ENCODE peak calls at places on chromosomes 2 and 18, in nine cellular contexts. Q is NCI-H748 treated with DMSO at 0.1 percent for 48 hours, E is hippocampal formation, B is GM13977, T is brain microvascular endothelial cell, Y is right atrium auricular region, M is Kasumi-1, H is coronary artery, P is iris pigment epithelial cell. X is an unnamed sample.

GRCh38 chr2:213015387-213016165 is 135.8 kb downstream of the IKZF2 start:
- DNase-seq in M (no peak), B (peak), H (no peak), P (no peak), Q (no peak), E (no peak), Y (no peak), T (no peak), X (no peak)

GRCh38 chr2:65325066-65325465 is 97.4 kb downstream of the ACTR2 start:
- DNase-seq in Y (no peak), E (no peak), Q (no peak), T (no peak), B (no peak), H (no peak), M (no peak), P (no peak), X (no peak)

GRCh38 chr2:239204876-239205468 is 195.8 kb downstream of the HDAC4 start:
- DNase-seq in P (no peak), M (no peak), B (no peak), E (no peak), Q (no peak), T (no peak), Y (no peak), H (no peak), X (no peak)

GRCh38 chr2:119483395-119483753 is 40.9 kb downstream of the SCTR start:
- DNase-seq in Y (peak), M (no peak), Q (no peak), E (no peak), B (no peak), P (no peak), T (no peak), H (no peak), X (no peak)

GRCh38 chr2:202038471-202039277 is 5.0 kb downstream of the FZD7 start:
- DNase-seq in P (peak), B (no peak), T (peak), Q (no peak), M (no peak), E (no peak), H (no peak), Y (no peak), X (peak)

GRCh38 chr2:241135737-241136136 is 13.5 kb downstream of the PASK start:
- DNase-seq in Q (no peak), B (no peak), E (no peak), M (no peak), P (no peak), Y (no peak), H (no peak), T (no peak), X (no peak)

GRCh38 chr2:219125225-219125885 is 35.3 kb downstream of the NHEJ1 start:
- DNase-seq in E (no peak), T (peak), Y (peak), M (no peak), Q (no peak), B (no peak), H (no peak), P (peak), X (peak)

GRCh38 chr18:8366656-8367055 is 242.6 kb upstream of the RAB12 start:
- DNase-seq in H (no peak), Q (no peak), E (no peak), P (no peak), Y (no peak), T (no peak), M (no peak), B (no peak), X (no peak)

GRCh38 chr2:190720691-190721090 is 71.8 kb downstream of the NAB1 start:
- DNase-seq in H (no peak), B (no peak), Y (no peak), T (no peak), M (no peak), P (no peak), E (no peak), Q (no peak), X (no peak)

GRCh38 chr2:11753452-11753885 is 7.0 kb downstream of the LPIN1 start:
- DNase-seq in P (no peak), H (no peak), Y (no peak), E (no peak), T (no peak), M (peak), B (peak), Q (peak), X (no peak)

GRCh38 chr2:37349376-37349775 is 4.9 kb downstream of the QPCT start:
- DNase-seq in E (no peak), T (no peak), H (no peak), Y (no peak), M (no peak), B (no peak), P (no peak), Q (peak), X (no peak)

GRCh38 chr18:8942909-8943545 is 159.5 kb upstream of the NDUFV2 start:
- DNase-seq in H (no peak), M (no peak), P (no peak), Y (no peak), Q (no peak), B (no peak), E (no peak), T (no peak), X (no peak)

GRCh38 chr2:75586971-75587370 is 26.2 kb upstream of the EVA1A start:
- DNase-seq in H (no peak), M (no peak), T (no peak), Q (no peak), E (no peak), B (no peak), P (no peak), Y (no peak), X (no peak)

GRCh38 chr2:170822885-170823799 is 6.5 kb downstream of the GAD1 start:
- DNase-seq in E (no peak), Y (no peak), M (peak), H (no peak), P (no peak), B (no peak), T (no peak), Q (no peak), X (peak)

GRCh38 chr2:206275274-206276160 is 1.1 kb downstream of the ZDBF2 start:
- DNase-seq in T (peak), E (no peak), H (no peak), Y (no peak), Q (no peak), B (peak), M (no peak), P (peak), X (peak)

GRCh38 chr2:150599889-150600288 is 112.4 kb upstream of the RND3 start:
- DNase-seq in M (peak), E (no peak), H (no peak), T (no peak), P (no peak), Q (no peak), B (no peak), Y (no peak), X (no peak)

GRCh38 chr2:152532241-152532640 is 185.0 kb downstream of the PRPF40A start:
- DNase-seq in P (no peak), Q (no peak), E (no peak), B (no peak), T (no peak), M (no peak), H (no peak), Y (no peak), X (no peak)

GRCh38 chr2:106816974-106817373 is 69.0 kb downstream of the ST6GAL2 start:
- DNase-seq in Q (no peak), B (no peak), T (no peak), E (peak), Y (no peak), M (no peak), P (no peak), H (peak), X (no peak)

GRCh38 chr2:178641498-178641897 is 161.2 kb downstream of the PLEKHA3 start:
- DNase-seq in Q (no peak), B (no peak), Y (no peak), M (no peak), H (no peak), T (no peak), P (no peak), E (no peak), X (no peak)

GRCh38 chr18:8260319-8260718 is 348.9 kb upstream of the RAB12 start:
- DNase-seq in M (no peak), T (no peak), H (no peak), Y (no peak), Q (no peak), E (no peak), P (peak), B (no peak), X (no peak)

GRCh38 chr2:42378415-42378814 is 17.4 kb upstream of the COX7A2L start:
- DNase-seq in Q (no peak), B (no peak), H (no peak), Y (no peak), T (no peak), E (no peak), M (no peak), P (no peak), X (no peak)

GRCh38 chr2:234158812-234159211 is 108.3 kb downstream of the SPP2 start:
- DNase-seq in B (no peak), T (no peak), P (peak), Y (no peak), Q (no peak), E (no peak), H (no peak), M (no peak), X (no peak)

GRCh38 chr2:31037058-31037457 is 101.2 kb downstream of the GALNT14 start:
- DNase-seq in H (no peak), E (no peak), Y (no peak), Q (no peak), B (no peak), T (no peak), P (peak), M (no peak), X (no peak)

GRCh38 chr2:41990688-41991087 is 57.1 kb upstream of the PKDCC start:
- DNase-seq in E (no peak), B (no peak), M (no peak), Q (no peak), Y (no peak), P (peak), H (no peak), T (peak), X (no peak)

GRCh38 chr2:118593257-118593656 is 254.2 kb downstream of the EN1 start:
- DNase-seq in Q (no peak), B (no peak), M (no peak), H (no peak), Y (no peak), T (no peak), E (no peak), P (no peak), X (no peak)

GRCh38 chr2:39620067-39620466 is 45.6 kb upstream of the TMEM178A start:
- DNase-seq in T (peak), P (peak), M (peak), Y (peak), Q (no peak), H (peak), E (no peak), B (no peak), X (peak)

GRCh38 chr2:172090947-172091625 is 5.8 kb downstream of the DLX1 start:
- DNase-seq in E (no peak), Y (no peak), M (no peak), B (no peak), H (no peak), P (no peak), Q (no peak), T (no peak), X (peak)

GRCh38 chr2:70522627-70523026 is 31.0 kb downstream of the TGFA start:
- DNase-seq in P (no peak), E (no peak), B (no peak), Q (no peak), M (no peak), H (no peak), Y (no peak), T (no peak), X (no peak)

GRCh38 chr2:225233234-225233633 is 166.3 kb upstream of the NYAP2 start:
- DNase-seq in P (peak), B (no peak), T (peak), Q (no peak), Y (no peak), M (no peak), E (no peak), H (no peak), X (peak)

GRCh38 chr2:138723588-138723987 is 56.6 kb downstream of the NXPH2 start:
- DNase-seq in P (no peak), M (no peak), H (no peak), Y (no peak), T (no peak), E (no peak), Q (no peak), B (no peak), X (no peak)

GRCh38 chr2:74498500-74499268 is 719 bp downstream of the LBX2 start:
- DNase-seq in E (no peak), P (peak), T (no peak), H (peak), B (peak), Q (no peak), M (peak), Y (no peak), X (peak)

GRCh38 chr2:237475704-237476107 is 11.3 kb upstream of the MLPH start:
- DNase-seq in T (peak), B (no peak), P (peak), E (no peak), M (no peak), Q (peak), Y (no peak), H (no peak), X (peak)

X was measured in AG08396.